ENCODE peak calls at places on chromosomes 1 and 21, in nine cellular contexts. E, V, C, G, U, O, X, I and N are unnamed samples.
A peak's percentile ranks its signal among the peaks of the same experiment; 100 is the strongest.

GRCh38 chr21:41707231-41707988 is 59.4 kb downstream of the RIPK4 start:
- DNase-seq in E (peak; percentile 74), V (no peak), C (no peak), G (no peak), U (no peak), O (no peak), X (no peak), I (no peak), N (no peak)

GRCh38 chr1:180623579-180624347 is 8.1 kb upstream of the XPR1 start:
- DNase-seq in E (peak; percentile 27), V (no peak), C (no peak), G (peak; percentile 50), U (peak; percentile 21), O (no peak), X (no peak), I (no peak), N (peak; percentile 25)

GRCh38 chr1:218711021-218711420 is 365.9 kb downstream of the TGFB2 start:
- DNase-seq in E (no peak), V (no peak), C (no peak), G (no peak), U (no peak), O (no peak), X (no peak), I (no peak), N (no peak)

GRCh38 chr1:205570796-205571537 is 60.8 kb downstream of the ELK4 start:
- DNase-seq in E (no peak), V (no peak), C (peak; percentile 18), G (no peak), U (no peak), O (no peak), X (no peak), I (peak; percentile 26), N (no peak)

GRCh38 chr1:58802640-58803476 is 19.0 kb upstream of the JUN start:
- DNase-seq in E (peak; percentile 58), V (no peak), C (no peak), G (no peak), U (no peak), O (no peak), X (no peak), I (peak; percentile 58), N (no peak)

GRCh38 chr1:6961289-6961688 is 176.0 kb downstream of the CAMTA1 start:
- DNase-seq in E (no peak), V (no peak), C (no peak), G (no peak), U (no peak), O (no peak), X (no peak), I (no peak), N (no peak)

GRCh38 chr1:17892851-17893250 is 137.7 kb downstream of the ACTL8 start:
- DNase-seq in E (no peak), V (no peak), C (no peak), G (no peak), U (no peak), O (no peak), X (no peak), I (peak; percentile 27), N (no peak)

GRCh38 chr1:162878000-162878596 is 17.1 kb upstream of the CCDC190 start:
- DNase-seq in E (peak; percentile 66), V (no peak), C (peak; percentile 28), G (peak; percentile 88), U (peak; percentile 73), O (peak; percentile 3), X (peak; percentile 45), I (no peak), N (peak; percentile 79)

GRCh38 chr1:71303617-71304041 is 222.8 kb upstream of the ZRANB2 start:
- DNase-seq in E (no peak), V (no peak), C (no peak), G (peak; percentile 54), U (no peak), O (no peak), X (no peak), I (no peak), N (no peak)

GRCh38 chr1:201584510-201584991 is 45.6 kb downstream of the NAV1 start:
- DNase-seq in E (no peak), V (no peak), C (no peak), G (no peak), U (no peak), O (no peak), X (peak; percentile 88), I (peak; percentile 53), N (no peak)

GRCh38 chr1:54342764-54343687 is 63.2 kb downstream of the SSBP3 start:
- DNase-seq in E (no peak), V (no peak), C (no peak), G (no peak), U (no peak), O (no peak), X (no peak), I (no peak), N (no peak)

GRCh38 chr21:10640446-10640845 is 119.1 kb downstream of the TPTE start:
- DNase-seq in E (no peak), V (no peak), C (no peak), G (no peak), U (no peak), O (no peak), X (no peak), I (no peak), N (no peak)

GRCh38 chr1:216843426-216843825 is 120.2 kb upstream of the ESRRG start:
- DNase-seq in E (no peak), V (no peak), C (no peak), G (no peak), U (no peak), O (no peak), X (no peak), I (no peak), N (no peak)

GRCh38 chr1:202101182-202101581 is 21.5 kb upstream of the GPR37L1 start:
- DNase-seq in E (no peak), V (no peak), C (no peak), G (no peak), U (no peak), O (no peak), X (peak; percentile 40), I (no peak), N (no peak)

GRCh38 chr1:244365821-244366220 is 85.9 kb downstream of the ADSS2 start:
- DNase-seq in E (no peak), V (no peak), C (no peak), G (no peak), U (no peak), O (no peak), X (no peak), I (no peak), N (no peak)

GRCh38 chr1:19010503-19010902 is 54.0 kb upstream of the IFFO2 start:
- DNase-seq in E (peak; percentile 82), V (no peak), C (no peak), G (no peak), U (peak; percentile 1), O (no peak), X (no peak), I (no peak), N (no peak)

GRCh38 chr1:234840253-234840652 is 230.3 kb upstream of the IRF2BP2 start:
- DNase-seq in E (no peak), V (no peak), C (no peak), G (no peak), U (no peak), O (no peak), X (no peak), I (no peak), N (no peak)

GRCh38 chr1:4224687-4225086 is 324.6 kb upstream of the C1orf174 start:
- DNase-seq in E (no peak), V (no peak), C (no peak), G (no peak), U (no peak), O (no peak), X (no peak), I (no peak), N (no peak)

GRCh38 chr1:94142022-94142421 is 21.1 kb upstream of the ABCA4 start:
- DNase-seq in E (no peak), V (no peak), C (no peak), G (peak; percentile 78), U (no peak), O (no peak), X (no peak), I (no peak), N (no peak)

GRCh38 chr1:44714944-44715571 is 15.9 kb downstream of the RNU5D-1 start:
- DNase-seq in E (peak; percentile 85), V (no peak), C (peak; percentile 85), G (peak; percentile 82), U (peak; percentile 80), O (peak; percentile 92), X (no peak), I (peak; percentile 86), N (peak; percentile 70)

GRCh38 chr1:156942576-156942975 is 22.1 kb downstream of the LRRC71 start:
- DNase-seq in E (no peak), V (no peak), C (no peak), G (no peak), U (no peak), O (no peak), X (no peak), I (peak; percentile 32), N (no peak)

GRCh38 chr1:19976317-19977003 is 3.0 kb downstream of the PLA2G2A start:
- DNase-seq in E (no peak), V (no peak), C (no peak), G (no peak), U (no peak), O (no peak), X (no peak), I (no peak), N (no peak)

GRCh38 chr1:27447399-27447798 is 42.6 kb downstream of the WASF2 start:
- DNase-seq in E (no peak), V (no peak), C (no peak), G (no peak), U (no peak), O (no peak), X (no peak), I (no peak), N (no peak)

GRCh38 chr1:24501371-24502167 is 1.1 kb upstream of the RCAN3 start:
- DNase-seq in E (peak; percentile 48), V (no peak), C (peak; percentile 84), G (no peak), U (no peak), O (peak; percentile 78), X (no peak), I (peak; percentile 86), N (peak; percentile 12)

GRCh38 chr1:117188268-117189108 is 22.2 kb downstream of the VTCN1 start:
- DNase-seq in E (no peak), V (no peak), C (no peak), G (no peak), U (no peak), O (no peak), X (no peak), I (no peak), N (no peak)

GRCh38 chr1:47579809-47580208 is 142.0 kb downstream of the FOXD2 start:
- DNase-seq in E (no peak), V (no peak), C (no peak), G (no peak), U (no peak), O (no peak), X (no peak), I (peak; percentile 33), N (no peak)

GRCh38 chr1:26218906-26219494 is 15.0 kb upstream of the CEP85 start:
- DNase-seq in E (no peak), V (no peak), C (no peak), G (peak; percentile 14), U (no peak), O (no peak), X (peak; percentile 73), I (no peak), N (no peak)

GRCh38 chr1:85320371-85321131 is 44.1 kb upstream of the BCL10 start:
- DNase-seq in E (no peak), V (no peak), C (peak; percentile 9), G (no peak), U (no peak), O (no peak), X (no peak), I (no peak), N (no peak)

GRCh38 chr1:9904571-9904970 is 5.5 kb downstream of the CTNNBIP1 start:
- DNase-seq in E (no peak), V (no peak), C (no peak), G (peak; percentile 33), U (no peak), O (no peak), X (no peak), I (no peak), N (no peak)

GRCh38 chr1:11952455-11953109 is 18.1 kb downstream of the PLOD1 start:
- DNase-seq in E (no peak), V (no peak), C (no peak), G (no peak), U (no peak), O (no peak), X (no peak), I (no peak), N (no peak)

GRCh38 chr1:86950712-86951111 is 36.3 kb downstream of the HS2ST1 start:
- DNase-seq in E (no peak), V (no peak), C (no peak), G (peak; percentile 36), U (no peak), O (no peak), X (no peak), I (no peak), N (no peak)